ENCODE peak calls at places on chromosomes 1 and 21, in five cellular contexts. One of them, this sample, is unnamed.

GRCh38 chr1:231733672-231734071 is 107.1 kb downstream of the DISC1 start:
- DNase-seq in NCI-H2171 treated with DMSO at 0.1 percent for 48 hours: no peak
- DNase-seq in hepatic stellate cell: no peak
- DNase-seq in esophagus squamous epithelium: no peak
- DNase-seq in heart left ventricle: no peak
- DNase-seq in this sample: no peak

GRCh38 chr1:103284270-103284669 is 175.9 kb upstream of the COL11A1 start:
- DNase-seq in NCI-H2171 treated with DMSO at 0.1 percent for 48 hours: no peak
- DNase-seq in hepatic stellate cell: no peak
- DNase-seq in esophagus squamous epithelium: no peak
- DNase-seq in heart left ventricle: no peak
- DNase-seq in this sample: peak

GRCh38 chr1:42684139-42684538 is 1.9 kb downstream of the YBX1 start:
- DNase-seq in NCI-H2171 treated with DMSO at 0.1 percent for 48 hours: no peak
- DNase-seq in hepatic stellate cell: no peak
- DNase-seq in esophagus squamous epithelium: no peak
- DNase-seq in heart left ventricle: no peak
- DNase-seq in this sample: peak

GRCh38 chr1:182092336-182092735 is 30.8 kb upstream of the ZNF648 start:
- DNase-seq in NCI-H2171 treated with DMSO at 0.1 percent for 48 hours: no peak
- DNase-seq in hepatic stellate cell: no peak
- DNase-seq in esophagus squamous epithelium: no peak
- DNase-seq in heart left ventricle: no peak
- DNase-seq in this sample: no peak

GRCh38 chr21:32603131-32603530 is 9.0 kb downstream of the CFAP298 start:
- DNase-seq in NCI-H2171 treated with DMSO at 0.1 percent for 48 hours: no peak
- DNase-seq in hepatic stellate cell: no peak
- DNase-seq in esophagus squamous epithelium: no peak
- DNase-seq in heart left ventricle: no peak
- DNase-seq in this sample: no peak

GRCh38 chr1:196678510-196678884 is 26.7 kb downstream of the CFH start:
- DNase-seq in NCI-H2171 treated with DMSO at 0.1 percent for 48 hours: no peak
- DNase-seq in hepatic stellate cell: peak
- DNase-seq in esophagus squamous epithelium: no peak
- DNase-seq in heart left ventricle: no peak
- DNase-seq in this sample: peak

GRCh38 chr1:145999321-146000024 is 3.1 kb upstream of the TXNIP start:
- DNase-seq in NCI-H2171 treated with DMSO at 0.1 percent for 48 hours: peak
- DNase-seq in hepatic stellate cell: no peak
- DNase-seq in esophagus squamous epithelium: no peak
- DNase-seq in heart left ventricle: no peak
- DNase-seq in this sample: peak

GRCh38 chr1:7684861-7685635 is 86.0 kb upstream of the VAMP3 start:
- DNase-seq in NCI-H2171 treated with DMSO at 0.1 percent for 48 hours: no peak
- DNase-seq in hepatic stellate cell: no peak
- DNase-seq in esophagus squamous epithelium: no peak
- DNase-seq in heart left ventricle: peak
- DNase-seq in this sample: no peak

GRCh38 chr1:176943783-176944182 is 220.7 kb downstream of the ASTN1 start:
- DNase-seq in NCI-H2171 treated with DMSO at 0.1 percent for 48 hours: no peak
- DNase-seq in hepatic stellate cell: no peak
- DNase-seq in esophagus squamous epithelium: no peak
- DNase-seq in heart left ventricle: no peak
- DNase-seq in this sample: no peak

GRCh38 chr1:5811419-5811818 is 180.8 kb downstream of the NPHP4 start:
- DNase-seq in NCI-H2171 treated with DMSO at 0.1 percent for 48 hours: peak
- DNase-seq in hepatic stellate cell: no peak
- DNase-seq in esophagus squamous epithelium: no peak
- DNase-seq in heart left ventricle: no peak
- DNase-seq in this sample: no peak

GRCh38 chr1:150778409-150778808 is 12.8 kb upstream of the CTSS start:
- DNase-seq in NCI-H2171 treated with DMSO at 0.1 percent for 48 hours: no peak
- DNase-seq in hepatic stellate cell: no peak
- DNase-seq in esophagus squamous epithelium: no peak
- DNase-seq in heart left ventricle: no peak
- DNase-seq in this sample: no peak

GRCh38 chr1:230047114-230047865 is 19.7 kb upstream of the GALNT2 start:
- DNase-seq in NCI-H2171 treated with DMSO at 0.1 percent for 48 hours: no peak
- DNase-seq in hepatic stellate cell: no peak
- DNase-seq in esophagus squamous epithelium: no peak
- DNase-seq in heart left ventricle: no peak
- DNase-seq in this sample: no peak

GRCh38 chr1:198929111-198929604 is 290.3 kb downstream of the PTPRC start:
- DNase-seq in NCI-H2171 treated with DMSO at 0.1 percent for 48 hours: no peak
- DNase-seq in hepatic stellate cell: no peak
- DNase-seq in esophagus squamous epithelium: no peak
- DNase-seq in heart left ventricle: no peak
- DNase-seq in this sample: no peak

GRCh38 chr21:33286600-33287456 is 20.7 kb downstream of the IL10RB start:
- DNase-seq in NCI-H2171 treated with DMSO at 0.1 percent for 48 hours: no peak
- DNase-seq in hepatic stellate cell: peak
- DNase-seq in esophagus squamous epithelium: no peak
- DNase-seq in heart left ventricle: no peak
- DNase-seq in this sample: peak

GRCh38 chr1:150876111-150876434 is 326 bp downstream of the ARNT start:
- DNase-seq in NCI-H2171 treated with DMSO at 0.1 percent for 48 hours: no peak
- DNase-seq in hepatic stellate cell: peak
- DNase-seq in esophagus squamous epithelium: no peak
- DNase-seq in heart left ventricle: no peak
- DNase-seq in this sample: peak

GRCh38 chr1:58893257-58893869 is 109.5 kb upstream of the JUN start:
- DNase-seq in NCI-H2171 treated with DMSO at 0.1 percent for 48 hours: peak
- DNase-seq in hepatic stellate cell: no peak
- DNase-seq in esophagus squamous epithelium: no peak
- DNase-seq in heart left ventricle: no peak
- DNase-seq in this sample: no peak

GRCh38 chr1:145961425-145962156 is 2.8 kb downstream of the ANKRD34A start:
- DNase-seq in NCI-H2171 treated with DMSO at 0.1 percent for 48 hours: no peak
- DNase-seq in hepatic stellate cell: peak
- DNase-seq in esophagus squamous epithelium: no peak
- DNase-seq in heart left ventricle: peak
- DNase-seq in this sample: no peak

GRCh38 chr1:105137543-105138444 is 1388.1 kb downstream of the AMY1C start:
- DNase-seq in NCI-H2171 treated with DMSO at 0.1 percent for 48 hours: peak
- DNase-seq in hepatic stellate cell: no peak
- DNase-seq in esophagus squamous epithelium: no peak
- DNase-seq in heart left ventricle: peak
- DNase-seq in this sample: no peak

GRCh38 chr1:117150316-117150715 is 28.8 kb upstream of the TRIM45 start:
- DNase-seq in NCI-H2171 treated with DMSO at 0.1 percent for 48 hours: no peak
- DNase-seq in hepatic stellate cell: no peak
- DNase-seq in esophagus squamous epithelium: no peak
- DNase-seq in heart left ventricle: no peak
- DNase-seq in this sample: peak

GRCh38 chr1:65229201-65229600 is 80.1 kb upstream of the DNAJC6 start:
- DNase-seq in NCI-H2171 treated with DMSO at 0.1 percent for 48 hours: no peak
- DNase-seq in hepatic stellate cell: no peak
- DNase-seq in esophagus squamous epithelium: no peak
- DNase-seq in heart left ventricle: no peak
- DNase-seq in this sample: no peak

GRCh38 chr21:36709030-36709867 is 10.3 kb downstream of the SIM2 start:
- DNase-seq in NCI-H2171 treated with DMSO at 0.1 percent for 48 hours: no peak
- DNase-seq in hepatic stellate cell: no peak
- DNase-seq in esophagus squamous epithelium: no peak
- DNase-seq in heart left ventricle: no peak
- DNase-seq in this sample: no peak

This sample was measured in fibroblast of mammary gland.